ENCODE peak calls at places on chromosomes 13 and 19, in four cellular contexts. K, W, G and Y are unnamed samples.

GRCh38 chr19:51398096-51398704 is 7.8 kb upstream of the C19orf84 start:
- DNase-seq in W (no peak), K (no peak), G (no peak), Y (no peak)

GRCh38 chr13:27822873-27823311 is 30.6 kb downstream of the GSX1 start:
- DNase-seq in W (no peak), G (no peak), K (no peak), Y (no peak)

GRCh38 chr13:76992548-76993001 is 694 bp downstream of the CLN5 start:
- DNase-seq in G (no peak), K (peak; percentile 5), W (peak; percentile 29), Y (no peak)

GRCh38 chr19:35704218-35704617 is at the start of gene ZBTB32:
- DNase-seq in W (peak; percentile 83), G (no peak), K (no peak), Y (peak; percentile 79)

GRCh38 chr19:6066661-6067646 is 43.3 kb downstream of the RFX2 start:
- DNase-seq in W (peak; percentile 87), G (no peak), K (no peak), Y (no peak)

GRCh38 chr13:21813110-21813509 is 142.2 kb downstream of the FGF9 start:
- DNase-seq in G (no peak), K (no peak), W (peak; percentile 29), Y (no peak)

GRCh38 chr13:36870050-36870692 is 49.9 kb downstream of the SMAD9 start:
- DNase-seq in W (no peak), K (no peak), G (no peak), Y (no peak)

GRCh38 chr13:81957121-81957520 is 1616.2 kb upstream of the SPRY2 start:
- DNase-seq in K (no peak), G (no peak), W (peak; percentile 21), Y (no peak)

GRCh38 chr13:67228909-67229308 is 1.2 kb downstream of the PCDH9 start:
- DNase-seq in K (no peak), G (no peak), W (no peak), Y (no peak)

GRCh38 chr19:56837892-56838679 is 2.4 kb downstream of the PEG3 start:
- DNase-seq in K (no peak), W (no peak), G (no peak), Y (no peak)

GRCh38 chr19:49793561-49793840 is 19.6 kb downstream of the FUZ start:
- DNase-seq in K (no peak), W (no peak), G (no peak), Y (no peak)

GRCh38 chr13:99500839-99501134 is 485 bp upstream of the TM9SF2 start:
- DNase-seq in G (no peak), W (no peak), K (no peak), Y (no peak)

GRCh38 chr19:57686727-57687126 is 5.0 kb downstream of the ZNF551 start:
- DNase-seq in K (no peak), G (no peak), W (no peak), Y (no peak)

GRCh38 chr13:79710376-79710775 is 229.4 kb downstream of the NDFIP2 start:
- DNase-seq in G (no peak), W (no peak), K (no peak), Y (no peak)

GRCh38 chr13:23980160-23980551 is 82.9 kb upstream of the C1QTNF9B start:
- DNase-seq in G (peak; percentile 86), K (peak; percentile 88), W (peak; percentile 92), Y (peak; percentile 10)

GRCh38 chr13:20383058-20383457 is 142.6 kb downstream of the CRYL1 start:
- DNase-seq in K (no peak), G (no peak), W (no peak), Y (no peak)

GRCh38 chr19:4368128-4368820 is 24.9 kb downstream of the MPND start:
- DNase-seq in K (no peak), W (no peak), G (no peak), Y (no peak)

GRCh38 chr19:7602240-7602934 is 6.7 kb downstream of the CAMSAP3 start:
- DNase-seq in K (no peak), W (no peak), G (no peak), Y (no peak)

GRCh38 chr13:46354143-46355087 is 32.6 kb downstream of the RUBCNL start:
- DNase-seq in G (no peak), K (no peak), W (no peak), Y (no peak)